ENCODE peak calls at places on chromosome 16, in ten cellular contexts. K is bronchial epithelial cell; E is substantia nigra; C is T follicular helper cell; D is occipital lobe; O is T-helper 2 cell; S is non-pigmented ciliary epithelial cell; Z is activated CD4-positive, alpha-beta T cell treated with anti-CD3 and anti-CD28 coated beads for 48 hours; B is GOT3; N is retinal pigment epithelial cell. V is an unnamed sample.

GRCh38 chr16:88655733-88656281 is 5.0 kb upstream of the CYBA start:
- DNase-seq in D (no peak), Z (no peak), K (no peak), C (no peak), O (no peak), S (no peak), N (no peak), E (no peak), B (no peak), V (no peak)

GRCh38 chr16:1772908-1773702 is at the start of gene MRPS34:
- DNase-seq in N (peak), D (peak), B (peak), E (peak), S (no peak), C (peak), K (peak), Z (peak), O (peak), V (peak)

GRCh38 chr16:73064227-73064995 is 16.5 kb upstream of the ZFHX3 start:
- DNase-seq in O (no peak), S (no peak), Z (no peak), E (no peak), C (no peak), D (no peak), B (no peak), K (no peak), N (no peak), V (no peak)

GRCh38 chr16:85430523-85431381 is 182.4 kb upstream of the GSE1 start:
- DNase-seq in D (no peak), E (no peak), K (no peak), O (no peak), C (no peak), S (no peak), Z (no peak), N (no peak), B (no peak), V (no peak)

GRCh38 chr16:67659675-67660563 is at the start of gene ACD:
- DNase-seq in C (peak), Z (peak), K (peak), O (peak), E (peak), S (no peak), D (peak), B (peak), N (no peak), V (peak)

GRCh38 chr16:87968541-87968940 is 17.3 kb downstream of the BANP start:
- DNase-seq in E (no peak), K (no peak), Z (no peak), S (peak), C (no peak), D (no peak), O (no peak), B (no peak), N (no peak), V (no peak)

GRCh38 chr16:6682142-6682811 is 650.4 kb upstream of the RBFOX1 start:
- DNase-seq in N (no peak), K (no peak), S (no peak), O (no peak), Z (peak), B (no peak), E (peak), C (no peak), D (no peak), V (no peak)

GRCh38 chr16:3021449-3022207 is 1.5 kb downstream of the TNFRSF12A start:
- DNase-seq in O (peak), C (peak), D (peak), Z (peak), S (peak), N (peak), K (peak), E (peak), B (peak), V (peak)

GRCh38 chr16:89565256-89565505 is 4.7 kb downstream of the RPL13 start:
- DNase-seq in K (peak), C (no peak), S (no peak), D (no peak), Z (no peak), N (no peak), B (no peak), O (no peak), E (no peak), V (no peak)

GRCh38 chr16:85556456-85557082 is 56.6 kb upstream of the GSE1 start:
- DNase-seq in O (no peak), C (peak), S (no peak), D (no peak), Z (peak), N (no peak), K (no peak), E (no peak), B (no peak), V (no peak)

GRCh38 chr16:86730597-86730996 is 152.2 kb downstream of the FOXL1 start:
- DNase-seq in Z (no peak), C (no peak), B (no peak), D (no peak), N (no peak), K (no peak), S (no peak), E (no peak), O (no peak), V (no peak)

GRCh38 chr16:2779978-2780898 is 3.2 kb upstream of the ELOB start:
- DNase-seq in B (no peak), S (no peak), O (no peak), D (no peak), C (no peak), Z (no peak), N (no peak), K (no peak), E (no peak), V (no peak)

GRCh38 chr16:78444-79145 is 570 bp downstream of the MPG start:
- DNase-seq in B (no peak), D (no peak), O (no peak), Z (peak), N (no peak), S (no peak), E (no peak), K (no peak), C (no peak), V (no peak)

GRCh38 chr16:57594531-57595031 is 33.8 kb upstream of the ADGRG1 start:
- DNase-seq in N (no peak), O (no peak), Z (no peak), D (no peak), K (no peak), S (no peak), E (no peak), C (no peak), B (no peak), V (no peak)

GRCh38 chr16:73337371-73337770 is 289.4 kb upstream of the ZFHX3 start:
- DNase-seq in Z (no peak), O (no peak), N (no peak), D (no peak), E (no peak), B (no peak), C (no peak), K (no peak), S (no peak), V (no peak)

GRCh38 chr16:49634235-49635008 is 221.5 kb downstream of the ZNF423 start:
- DNase-seq in K (no peak), B (no peak), C (no peak), E (no peak), S (no peak), Z (no peak), N (no peak), O (no peak), D (no peak), V (no peak)

GRCh38 chr16:82735696-82736095 is 108.9 kb downstream of the CDH13 start:
- DNase-seq in B (no peak), O (no peak), Z (no peak), S (no peak), E (no peak), K (no peak), D (no peak), N (peak), C (no peak), V (no peak)

GRCh38 chr16:2156025-2156848 is 655 bp downstream of the TRAF7 start:
- DNase-seq in Z (peak), B (no peak), S (no peak), D (no peak), O (no peak), C (no peak), E (no peak), N (no peak), K (peak), V (no peak)

GRCh38 chr16:23182675-23183485 is at the start of gene SCNN1G:
- DNase-seq in N (no peak), D (no peak), K (no peak), C (no peak), Z (no peak), O (no peak), S (no peak), E (no peak), B (no peak), V (no peak)

GRCh38 chr16:73921295-73921694 is 375.3 kb upstream of the PSMD7 start:
- DNase-seq in C (no peak), D (no peak), N (no peak), B (no peak), O (no peak), E (no peak), Z (no peak), S (no peak), K (no peak), V (no peak)

GRCh38 chr16:19885456-19886060 is 910 bp upstream of the GPRC5B start:
- DNase-seq in S (no peak), O (no peak), C (no peak), N (no peak), D (no peak), Z (no peak), E (peak), B (no peak), K (no peak), V (peak)

GRCh38 chr16:29993191-29993902 is 2.1 kb downstream of the HIRIP3 start:
- DNase-seq in E (no peak), S (no peak), N (no peak), K (no peak), D (no peak), Z (no peak), B (no peak), C (no peak), O (no peak), V (no peak)